ENCODE peak calls at places on chromosomes 4 and X, in seven cellular contexts. I is body of pancreas, Z is RWPE2, E is brain microvascular endothelial cell, X is right lobe of liver, R is AG09309, J is adrenal gland. Q is an unnamed sample.

GRCh38 chr4:98113005-98113404 is 30.3 kb downstream of the STPG2 start:
- DNase-seq in I (no peak), Z (no peak), E (peak), X (no peak), R (peak), J (no peak), Q (peak)

GRCh38 chr4:41129128-41129754 is 85.1 kb downstream of the APBB2 start:
- DNase-seq in I (no peak), Z (no peak), E (no peak), X (no peak), R (no peak), J (no peak), Q (no peak)

GRCh38 chr4:36256398-36256828 is 12.1 kb upstream of the ARAP2 start:
- DNase-seq in I (no peak), Z (no peak), E (no peak), X (no peak), R (no peak), J (no peak), Q (no peak)

GRCh38 chrX:153735274-153735673 is 10.6 kb downstream of the ABCD1 start:
- DNase-seq in I (no peak), Z (no peak), E (no peak), X (no peak), R (no peak), J (no peak), Q (no peak)

GRCh38 chr4:181971973-181972372 is 271.2 kb upstream of the TENM3 start:
- DNase-seq in I (no peak), Z (no peak), E (no peak), X (no peak), R (peak), J (peak), Q (peak)

GRCh38 chr4:147735413-147736301 is 3.8 kb downstream of the ARHGAP10 start:
- DNase-seq in I (no peak), Z (no peak), E (no peak), X (no peak), R (no peak), J (no peak), Q (peak)

GRCh38 chrX:15146515-15146914 is 123.4 kb downstream of the ASB9 start:
- DNase-seq in I (peak), Z (no peak), E (peak), X (peak), R (no peak), J (peak), Q (peak)

GRCh38 chrX:18899796-18900380 is 84.0 kb downstream of the PHKA2 start:
- DNase-seq in I (no peak), Z (no peak), E (no peak), X (no peak), R (no peak), J (peak), Q (no peak)

GRCh38 chr4:84530449-84530848 is 31.4 kb upstream of the NKX6-1 start:
- DNase-seq in I (no peak), Z (no peak), E (peak), X (no peak), R (no peak), J (no peak), Q (peak)

GRCh38 chrX:102966701-102967100 is 29.6 kb downstream of the RAB40AL start:
- DNase-seq in I (no peak), Z (no peak), E (peak), X (no peak), R (no peak), J (no peak), Q (no peak)

GRCh38 chrX:70257599-70258288 is 2.3 kb downstream of the P2RY4 start:
- DNase-seq in I (no peak), Z (no peak), E (no peak), X (no peak), R (no peak), J (no peak), Q (no peak)

GRCh38 chr4:56505269-56506109 is at the start of gene ARL9:
- DNase-seq in I (peak), Z (no peak), E (peak), X (peak), R (peak), J (peak), Q (peak)

GRCh38 chrX:147476008-147476407 is 435.7 kb upstream of the FMR1 start:
- DNase-seq in I (no peak), Z (no peak), E (no peak), X (no peak), R (no peak), J (peak), Q (peak)

GRCh38 chrX:3044671-3045070 is 3.4 kb downstream of the ARSF start:
- DNase-seq in I (no peak), Z (no peak), E (no peak), X (peak), R (no peak), J (no peak), Q (no peak)

GRCh38 chr4:23234716-23235115 is 542.0 kb downstream of the GBA3 start:
- DNase-seq in I (no peak), Z (no peak), E (no peak), X (no peak), R (no peak), J (peak), Q (no peak)

GRCh38 chr4:121582296-121582695 is 114.5 kb downstream of the ANXA5 start:
- DNase-seq in I (no peak), Z (no peak), E (no peak), X (no peak), R (no peak), J (no peak), Q (no peak)

GRCh38 chr4:19178835-19179234 is 1072.9 kb upstream of the SLIT2 start:
- DNase-seq in I (no peak), Z (no peak), E (no peak), X (no peak), R (no peak), J (no peak), Q (no peak)

GRCh38 chr4:5887361-5888221 is 5.3 kb downstream of the CRMP1 start:
- DNase-seq in I (no peak), Z (no peak), E (no peak), X (no peak), R (no peak), J (no peak), Q (no peak)

GRCh38 chr4:168141733-168142132 is 49.4 kb downstream of the ANXA10 start:
- DNase-seq in I (no peak), Z (no peak), E (no peak), X (no peak), R (no peak), J (no peak), Q (no peak)

GRCh38 chr4:51995647-51996046 is 24.5 kb downstream of the LRRC66 start:
- DNase-seq in I (no peak), Z (no peak), E (no peak), X (no peak), R (no peak), J (no peak), Q (no peak)

GRCh38 chr4:184644553-184645307 is 4.5 kb downstream of the CASP3 start:
- DNase-seq in I (no peak), Z (no peak), E (no peak), X (no peak), R (no peak), J (no peak), Q (no peak)

GRCh38 chrX:57906790-57907189 is 3.5 kb downstream of the ZXDA start:
- DNase-seq in I (no peak), Z (no peak), E (peak), X (no peak), R (peak), J (no peak), Q (peak)

GRCh38 chr4:64539234-64539849 is 130.1 kb upstream of the TECRL start:
- DNase-seq in I (peak), Z (no peak), E (peak), X (peak), R (peak), J (peak), Q (peak)

GRCh38 chrX:115177941-115178340 is 11.3 kb upstream of the RBMXL3 start:
- DNase-seq in I (no peak), Z (no peak), E (no peak), X (no peak), R (no peak), J (no peak), Q (peak)

GRCh38 chrX:1442016-1442665 is 10.6 kb downstream of the ASMTL start:
- DNase-seq in I (no peak), Z (peak), E (no peak), X (peak), R (no peak), J (no peak), Q (no peak)

GRCh38 chr4:36285784-36286480 is 4.5 kb downstream of the DTHD1 start:
- DNase-seq in I (no peak), Z (no peak), E (no peak), X (no peak), R (no peak), J (no peak), Q (no peak)

GRCh38 chrX:5907202-5907601 is 321.5 kb downstream of the NLGN4X start:
- DNase-seq in I (no peak), Z (no peak), E (no peak), X (no peak), R (no peak), J (no peak), Q (no peak)

GRCh38 chr4:132614682-132615081 is 534.4 kb upstream of the PCDH10 start:
- DNase-seq in I (no peak), Z (no peak), E (no peak), X (no peak), R (no peak), J (no peak), Q (peak)

GRCh38 chr4:185966997-185967775 is 101.8 kb upstream of the TLR3 start:
- DNase-seq in I (no peak), Z (no peak), E (no peak), X (no peak), R (no peak), J (no peak), Q (no peak)

GRCh38 chr4:165877291-165877690 is 4.3 kb downstream of the TLL1 start:
- DNase-seq in I (no peak), Z (no peak), E (peak), X (no peak), R (no peak), J (no peak), Q (peak)

GRCh38 chr4:17013382-17014006 is 115.0 kb upstream of the LDB2 start:
- DNase-seq in I (no peak), Z (no peak), E (no peak), X (no peak), R (peak), J (no peak), Q (no peak)

GRCh38 chr4:56129431-56129861 is 180.7 kb downstream of the CEP135 start:
- DNase-seq in I (peak), Z (no peak), E (no peak), X (no peak), R (no peak), J (no peak), Q (no peak)

GRCh38 chr4:10054571-10055041 is 33.3 kb upstream of the SLC2A9 start:
- DNase-seq in I (no peak), Z (no peak), E (no peak), X (no peak), R (no peak), J (no peak), Q (no peak)

GRCh38 chr4:37568494-37568893 is 117.7 kb downstream of the RELL1 start:
- DNase-seq in I (no peak), Z (no peak), E (no peak), X (no peak), R (no peak), J (no peak), Q (no peak)
- TF ChIP-seq CTCF in I (no peak), Z (no peak), E (no peak), X (no peak), R (no peak), J (no peak), Q (no peak)

GRCh38 chr4:4385729-4386295 is 1.1 kb upstream of the NSG1 start:
- DNase-seq in I (no peak), Z (no peak), E (no peak), X (no peak), R (no peak), J (no peak), Q (no peak)
- H3K4me3 ChIP-seq in I (no peak), Z (peak), E (no peak), X (no peak), R (no peak), J (no peak), Q (peak)

DNA sequence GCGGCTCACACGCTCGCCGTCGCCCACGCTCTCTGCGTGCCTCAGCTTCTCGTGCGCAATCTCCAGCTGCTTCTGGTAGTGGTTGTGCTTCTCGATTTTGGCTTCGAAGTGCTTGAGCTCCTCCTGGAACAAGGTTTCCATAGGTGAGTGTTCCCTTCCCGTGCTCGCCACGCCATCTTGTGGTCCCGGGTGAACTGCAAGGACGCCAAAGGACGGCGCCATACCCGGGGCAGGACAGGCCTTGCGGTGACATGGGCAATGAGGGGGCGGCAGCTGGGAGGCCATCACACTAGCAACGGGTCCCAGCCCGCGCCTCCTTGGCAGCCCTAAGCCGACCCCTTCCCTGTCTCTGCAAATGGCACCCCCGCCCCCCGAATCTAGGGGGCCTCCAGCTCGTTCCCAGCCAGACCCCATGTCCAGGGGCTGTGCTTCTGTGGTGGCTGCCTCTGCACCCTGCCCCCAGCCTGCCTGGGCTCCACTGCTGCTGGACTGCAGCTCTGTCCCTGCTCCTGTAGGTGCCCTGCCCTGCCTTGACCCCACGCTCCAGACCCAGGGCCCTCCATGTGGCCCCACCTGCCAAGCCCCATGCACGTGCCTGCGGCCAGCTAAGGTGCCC is 17.3 kb downstream of the LRPAP1 start:
- DNase-seq in I (no peak), Z (no peak), E (no peak), X (no peak), R (no peak), J (no peak), Q (no peak)
- TF ChIP-seq CTCF in I (no peak), Z (peak), E (peak), X (no peak), R (peak), J (no peak), Q (peak)

DNA sequence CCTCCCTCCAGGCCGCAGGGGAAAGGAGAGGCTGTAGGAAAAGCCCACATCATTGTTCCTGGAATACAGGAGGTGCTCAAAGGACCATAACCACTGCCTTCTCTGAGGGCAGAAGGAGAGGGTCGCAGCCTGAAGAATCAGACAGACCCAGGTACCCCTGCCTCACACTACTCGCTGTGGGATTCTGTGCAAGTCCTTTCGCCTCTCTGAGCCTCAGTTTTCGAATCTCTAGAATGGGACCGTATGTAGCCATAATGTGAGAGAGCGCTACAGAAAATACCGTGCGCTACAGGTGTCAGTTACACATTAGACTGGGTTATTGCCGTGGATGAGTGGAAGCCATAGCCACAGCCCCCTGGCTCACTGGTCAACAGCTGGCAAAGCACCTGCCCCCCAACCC is 78.2 kb upstream of the PSAPL1 start:
- DNase-seq in I (no peak), Z (no peak), E (no peak), X (no peak), R (no peak), J (no peak), Q (no peak)
- H3K4me3 ChIP-seq in I (no peak), Z (no peak), E (no peak), X (no peak), R (no peak), J (no peak), Q (no peak)

Q was measured in fibroblast of villous mesenchyme.